ENCODE peak calls at places on chromosomes 16 and 17, in six cellular contexts. One of them, this sample, is unnamed.

GRCh38 chr17:51152766-51153209 is 571 bp upstream of the NME1 start:
- DNase-seq in activated CD4-positive, alpha-beta T cell treated with anti-CD3 and anti-CD28 coated beads, Interleukin-2, amount 10 ng/mL, durations not matched to agents 7 days and 5 days: peak
- DNase-seq in astrocyte: peak
- DNase-seq in cardiac fibroblast: no peak
- DNase-seq in NCI-H1092 treated with DMSO at 0.1 percent for 48 hours: no peak
- DNase-seq in NCI-H1048: no peak
- DNase-seq in this sample: no peak

GRCh38 chr16:12896562-12896961 is 4.8 kb upstream of the SHISA9 start:
- DNase-seq in astrocyte: peak
- DNase-seq in activated CD4-positive, alpha-beta T cell treated with anti-CD3 and anti-CD28 coated beads, Interleukin-2, amount 10 ng/mL, durations not matched to agents 7 days and 5 days: peak
- DNase-seq in NCI-H1092 treated with DMSO at 0.1 percent for 48 hours: peak
- DNase-seq in cardiac fibroblast: peak
- DNase-seq in NCI-H1048: no peak
- DNase-seq in this sample: no peak

GRCh38 chr17:69367298-69367697 is 40.4 kb upstream of the ABCA5 start:
- DNase-seq in cardiac fibroblast: peak
- DNase-seq in NCI-H1092 treated with DMSO at 0.1 percent for 48 hours: no peak
- DNase-seq in NCI-H1048: no peak
- DNase-seq in activated CD4-positive, alpha-beta T cell treated with anti-CD3 and anti-CD28 coated beads, Interleukin-2, amount 10 ng/mL, durations not matched to agents 7 days and 5 days: no peak
- DNase-seq in astrocyte: no peak
- DNase-seq in this sample: no peak

GRCh38 chr17:915416-916201 is 64.0 kb downstream of the NXN start:
- DNase-seq in cardiac fibroblast: peak
- DNase-seq in NCI-H1092 treated with DMSO at 0.1 percent for 48 hours: peak
- DNase-seq in activated CD4-positive, alpha-beta T cell treated with anti-CD3 and anti-CD28 coated beads, Interleukin-2, amount 10 ng/mL, durations not matched to agents 7 days and 5 days: no peak
- DNase-seq in astrocyte: peak
- DNase-seq in NCI-H1048: no peak
- DNase-seq in this sample: no peak

GRCh38 chr17:70544307-70544706 is 375.0 kb downstream of the KCNJ2 start:
- DNase-seq in astrocyte: no peak
- DNase-seq in cardiac fibroblast: no peak
- DNase-seq in NCI-H1092 treated with DMSO at 0.1 percent for 48 hours: no peak
- DNase-seq in NCI-H1048: no peak
- DNase-seq in activated CD4-positive, alpha-beta T cell treated with anti-CD3 and anti-CD28 coated beads, Interleukin-2, amount 10 ng/mL, durations not matched to agents 7 days and 5 days: no peak
- DNase-seq in this sample: peak

GRCh38 chr17:2745317-2746037 is 4.0 kb downstream of the CCDC92B start:
- DNase-seq in NCI-H1092 treated with DMSO at 0.1 percent for 48 hours: no peak
- DNase-seq in cardiac fibroblast: no peak
- DNase-seq in astrocyte: no peak
- DNase-seq in activated CD4-positive, alpha-beta T cell treated with anti-CD3 and anti-CD28 coated beads, Interleukin-2, amount 10 ng/mL, durations not matched to agents 7 days and 5 days: no peak
- DNase-seq in NCI-H1048: no peak
- DNase-seq in this sample: no peak

GRCh38 chr17:64077409-64077808 is 52.5 kb downstream of the ERN1 start:
- DNase-seq in astrocyte: no peak
- DNase-seq in NCI-H1092 treated with DMSO at 0.1 percent for 48 hours: no peak
- DNase-seq in cardiac fibroblast: no peak
- DNase-seq in activated CD4-positive, alpha-beta T cell treated with anti-CD3 and anti-CD28 coated beads, Interleukin-2, amount 10 ng/mL, durations not matched to agents 7 days and 5 days: no peak
- DNase-seq in NCI-H1048: no peak
- DNase-seq in this sample: peak

GRCh38 chr16:16005725-16006124 is 56.3 kb downstream of the ABCC1 start:
- DNase-seq in astrocyte: no peak
- DNase-seq in cardiac fibroblast: peak
- DNase-seq in NCI-H1092 treated with DMSO at 0.1 percent for 48 hours: no peak
- DNase-seq in NCI-H1048: no peak
- DNase-seq in activated CD4-positive, alpha-beta T cell treated with anti-CD3 and anti-CD28 coated beads, Interleukin-2, amount 10 ng/mL, durations not matched to agents 7 days and 5 days: no peak
- DNase-seq in this sample: no peak

GRCh38 chr16:10728035-10728462 is 15.6 kb upstream of the NUBP1 start:
- DNase-seq in NCI-H1048: no peak
- DNase-seq in activated CD4-positive, alpha-beta T cell treated with anti-CD3 and anti-CD28 coated beads, Interleukin-2, amount 10 ng/mL, durations not matched to agents 7 days and 5 days: no peak
- DNase-seq in cardiac fibroblast: no peak
- DNase-seq in astrocyte: no peak
- DNase-seq in NCI-H1092 treated with DMSO at 0.1 percent for 48 hours: no peak
- DNase-seq in this sample: peak

This sample was measured in MV-4-11.